ENCODE peak calls at places on chromosomes 4 and X, in four cellular contexts. One of them, this sample, is unnamed.
A peak's percentile ranks its signal among the peaks of the same experiment; 100 is the strongest.

GRCh38 chrX:70289168-70289792 is 447 bp downstream of the PDZD11 start:
- DNase-seq in activated T-cell treated with anti-CD3 and anti-CD28 coated beads for 1 hour: no peak
- DNase-seq in iris pigment epithelial cell: peak; percentile 27
- DNase-seq in NCI-H1417: no peak
- DNase-seq in this sample: peak; percentile 11

GRCh38 chr4:139934786-139935330 is 219.1 kb downstream of the MAML3 start:
- DNase-seq in activated T-cell treated with anti-CD3 and anti-CD28 coated beads for 1 hour: no peak
- DNase-seq in iris pigment epithelial cell: no peak
- DNase-seq in NCI-H1417: peak; percentile 96
- DNase-seq in this sample: no peak

GRCh38 chrX:5876984-5877655 is 351.5 kb downstream of the NLGN4X start:
- DNase-seq in activated T-cell treated with anti-CD3 and anti-CD28 coated beads for 1 hour: no peak
- DNase-seq in iris pigment epithelial cell: no peak
- DNase-seq in NCI-H1417: peak; percentile 52
- DNase-seq in this sample: peak; percentile 0

GRCh38 chr4:84582988-84583870 is at the start of gene CDS1:
- DNase-seq in activated T-cell treated with anti-CD3 and anti-CD28 coated beads for 1 hour: no peak
- DNase-seq in iris pigment epithelial cell: no peak
- DNase-seq in NCI-H1417: peak; percentile 74
- DNase-seq in this sample: peak; percentile 25

GRCh38 chr4:87939978-87940690 is 35.4 kb upstream of the SPP1 start:
- DNase-seq in activated T-cell treated with anti-CD3 and anti-CD28 coated beads for 1 hour: no peak
- DNase-seq in iris pigment epithelial cell: no peak
- DNase-seq in NCI-H1417: no peak
- DNase-seq in this sample: no peak

GRCh38 chr4:121003863-121004262 is 68.5 kb downstream of the NDNF start:
- DNase-seq in activated T-cell treated with anti-CD3 and anti-CD28 coated beads for 1 hour: no peak
- DNase-seq in iris pigment epithelial cell: no peak
- DNase-seq in NCI-H1417: no peak
- DNase-seq in this sample: no peak

GRCh38 chrX:91435465-91435864 is 826 bp downstream of the PABPC5 start:
- DNase-seq in activated T-cell treated with anti-CD3 and anti-CD28 coated beads for 1 hour: no peak
- DNase-seq in iris pigment epithelial cell: no peak
- DNase-seq in NCI-H1417: no peak
- DNase-seq in this sample: no peak

GRCh38 chr4:140014284-140014683 is 139.7 kb downstream of the MAML3 start:
- DNase-seq in activated T-cell treated with anti-CD3 and anti-CD28 coated beads for 1 hour: no peak
- DNase-seq in iris pigment epithelial cell: peak; percentile 27
- DNase-seq in NCI-H1417: no peak
- DNase-seq in this sample: peak; percentile 22